ENCODE peak calls at places on chromosomes 3 and 15, in ten cellular contexts. R is ACHN; P is HS-27A; J is left cardiac atrium; D is CD8-positive, alpha-beta T cell; O is esophagus squamous epithelium; G is GM13977; W is fibroblast of the aortic adventitia; E is LHCN-M2; I is GM03348. V is an unnamed sample.

GRCh38 chr3:46705751-46706572 is 4.8 kb downstream of the TMIE start:
- DNase-seq in J (no peak), O (no peak), G (no peak), D (no peak), W (peak; percentile 31), R (no peak), P (peak; percentile 52), E (peak; percentile 27), I (peak; percentile 88), V (peak; percentile 27)

GRCh38 chr3:142963266-142964149 is at the start of gene PAQR9:
- DNase-seq in W (peak; percentile 6), G (peak; percentile 66), P (no peak), R (peak; percentile 52), J (peak; percentile 28), D (no peak), O (no peak), I (peak; percentile 72), E (no peak), V (peak; percentile 39)

GRCh38 chr3:25831578-25831977 is 41.7 kb downstream of the OXSM start:
- DNase-seq in J (no peak), E (peak; percentile 65), I (peak; percentile 13), P (no peak), D (no peak), O (no peak), G (no peak), R (peak; percentile 49), W (peak; percentile 45), V (no peak)

GRCh38 chr3:117681619-117682018 is 972.0 kb downstream of the TUSC7 start:
- DNase-seq in I (peak; percentile 78), R (no peak), P (no peak), J (no peak), O (no peak), E (peak; percentile 70), G (no peak), D (no peak), W (peak; percentile 93), V (no peak)

GRCh38 chr3:126256256-126256655 is 75.9 kb upstream of the ALDH1L1 start:
- DNase-seq in R (no peak), W (no peak), J (no peak), G (no peak), O (no peak), I (no peak), D (no peak), E (peak; percentile 2), P (no peak), V (no peak)

GRCh38 chr3:95615592-95616310 is 1198.6 kb upstream of the EPHA6 start:
- DNase-seq in E (no peak), P (peak; percentile 4), I (no peak), R (peak; percentile 46), W (no peak), G (no peak), D (no peak), O (no peak), J (no peak), V (no peak)

GRCh38 chr3:187261541-187261969 is 30.0 kb downstream of the MASP1 start:
- DNase-seq in I (peak; percentile 47), O (no peak), W (peak; percentile 96), D (no peak), E (no peak), G (no peak), R (no peak), P (no peak), J (no peak), V (no peak)

GRCh38 chr3:186456636-186457265 is 87.4 kb downstream of the CRYGS start:
- DNase-seq in R (no peak), G (no peak), O (no peak), E (no peak), W (no peak), D (no peak), P (no peak), I (no peak), J (no peak), V (no peak)

GRCh38 chr15:31271224-31271635 is 55.4 kb upstream of the KLF13 start:
- DNase-seq in E (no peak), R (no peak), D (no peak), I (no peak), O (no peak), P (no peak), G (no peak), W (no peak), J (no peak), V (no peak)

GRCh38 chr3:132317229-132317948 is at the start of gene ACP3:
- DNase-seq in P (peak; percentile 42), J (peak; percentile 55), G (no peak), O (no peak), R (no peak), E (peak; percentile 40), D (no peak), I (peak; percentile 18), W (peak; percentile 96), V (peak; percentile 38)

GRCh38 chr3:102301155-102301554 is 133.7 kb upstream of the ZPLD1 start:
- DNase-seq in J (no peak), W (no peak), D (no peak), R (no peak), E (peak; percentile 45), O (no peak), P (no peak), G (no peak), I (no peak), V (no peak)

GRCh38 chr3:167095976-167096375 is 284.1 kb downstream of the ZBBX start:
- DNase-seq in E (no peak), R (no peak), I (no peak), W (no peak), J (no peak), D (no peak), P (no peak), G (no peak), O (no peak), V (no peak)

GRCh38 chr15:55279746-55280351 is 9.8 kb downstream of the RAB27A start:
- DNase-seq in O (no peak), P (peak; percentile 30), J (no peak), D (no peak), I (peak; percentile 58), W (peak; percentile 79), E (peak; percentile 96), R (peak; percentile 80), G (no peak), V (no peak)

GRCh38 chr15:92519709-92520108 is 126.0 kb downstream of the ST8SIA2 start:
- DNase-seq in W (no peak), I (no peak), J (no peak), P (no peak), R (no peak), D (no peak), E (peak; percentile 75), G (no peak), O (no peak), V (no peak)

GRCh38 chr15:22903961-22904534 is 65.6 kb downstream of the NIPA2 start:
- DNase-seq in I (no peak), R (no peak), O (no peak), J (no peak), D (no peak), E (no peak), G (no peak), P (no peak), W (no peak), V (no peak)

GRCh38 chr15:31306426-31307269 is 20.0 kb upstream of the KLF13 start:
- DNase-seq in J (peak; percentile 58), O (no peak), D (no peak), E (no peak), I (no peak), W (no peak), R (no peak), P (no peak), G (no peak), V (peak; percentile 76)

GRCh38 chr3:17028363-17028762 is 143.6 kb downstream of the PLCL2 start:
- DNase-seq in O (no peak), J (no peak), I (no peak), E (no peak), G (no peak), D (no peak), R (no peak), W (no peak), P (no peak), V (no peak)

GRCh38 chr15:66939016-66939415 is 126.4 kb upstream of the SMAD3 start:
- DNase-seq in D (no peak), O (no peak), E (no peak), I (no peak), R (no peak), G (no peak), J (no peak), P (no peak), W (no peak), V (no peak)

GRCh38 chr3:147113293-147114045 is 292.9 kb downstream of the ZIC4 start:
- DNase-seq in I (peak; percentile 31), J (no peak), W (peak; percentile 94), G (no peak), E (peak; percentile 93), O (no peak), D (no peak), R (peak; percentile 76), P (peak; percentile 83), V (no peak)

GRCh38 chr3:78540485-78540884 is 1227.3 kb downstream of the ROBO1 start:
- DNase-seq in W (no peak), E (no peak), O (no peak), I (no peak), D (no peak), J (no peak), P (no peak), G (no peak), R (no peak), V (no peak)

GRCh38 chr3:48565591-48566400 is 2.2 kb upstream of the UCN2 start:
- DNase-seq in D (no peak), R (peak; percentile 64), J (no peak), P (no peak), G (no peak), I (peak; percentile 91), E (peak; percentile 79), W (peak; percentile 60), O (no peak), V (no peak)

GRCh38 chr3:20837676-20838302 is 651.8 kb upstream of the SGO1 start:
- DNase-seq in W (no peak), J (no peak), O (no peak), I (no peak), D (no peak), P (no peak), R (no peak), G (no peak), E (no peak), V (no peak)

GRCh38 chr15:53586815-53587214 is 172.6 kb downstream of the WDR72 start:
- DNase-seq in G (no peak), O (no peak), P (no peak), D (no peak), R (peak; percentile 52), I (no peak), W (no peak), E (no peak), J (no peak), V (no peak)

GRCh38 chr3:50192689-50193141 is 1.3 kb downstream of the GNAT1 start:
- DNase-seq in I (peak; percentile 82), P (no peak), E (peak; percentile 37), D (peak; percentile 75), R (peak; percentile 63), O (no peak), W (peak; percentile 61), G (peak; percentile 94), J (peak; percentile 65), V (no peak)

GRCh38 chr3:114671741-114672510 is 378.1 kb downstream of the TIGIT start:
- DNase-seq in R (no peak), O (no peak), P (no peak), D (no peak), J (no peak), E (peak; percentile 83), W (no peak), G (no peak), I (no peak), V (no peak)